ENCODE peak calls at places on chromosomes 12 and 14, in nine cellular contexts. N is foreskin keratinocyte, V is GM06990, P is breast epithelium, Y is suprapubic skin, R is A673, G is progenitor cell of endocrine pancreas, O is bronchial epithelial cell, B is choroid plexus epithelial cell. S is an unnamed sample.

GRCh38 chr12:55899035-55899434 is 28.7 kb downstream of the PYM1 start:
- DNase-seq in B (peak), G (no peak), Y (no peak), V (no peak), P (no peak), N (no peak), R (no peak), O (no peak), S (no peak)

GRCh38 chr12:95966287-95966870 is 23.2 kb downstream of the AMDHD1 start:
- DNase-seq in Y (no peak), B (no peak), V (no peak), O (no peak), P (no peak), R (no peak), G (no peak), N (peak), S (no peak)

GRCh38 chr12:95532851-95533250 is 18.4 kb downstream of the USP44 start:
- DNase-seq in B (peak), N (peak), Y (no peak), G (no peak), P (no peak), R (no peak), O (peak), V (no peak), S (no peak)

GRCh38 chr14:22265319-22266140 is 323.5 kb downstream of the DAD1 start:
- DNase-seq in N (peak), P (no peak), G (no peak), B (peak), Y (no peak), O (peak), V (no peak), R (peak), S (no peak)

GRCh38 chr14:55446127-55446736 is 5.8 kb upstream of the TBPL2 start:
- DNase-seq in N (peak), B (peak), P (no peak), O (peak), V (peak), Y (no peak), R (peak), G (peak), S (no peak)

GRCh38 chr14:88961214-88961613 is 136.8 kb downstream of the TTC8 start:
- DNase-seq in B (no peak), O (no peak), N (no peak), V (no peak), R (no peak), Y (no peak), P (no peak), G (no peak), S (no peak)

GRCh38 chr12:66903782-66904396 is 225.0 kb upstream of the GRIP1 start:
- DNase-seq in Y (no peak), O (no peak), P (no peak), V (no peak), N (no peak), B (peak), R (no peak), G (no peak), S (no peak)

GRCh38 chr12:1573960-1574862 is 20.2 kb downstream of the FBXL14 start:
- DNase-seq in N (no peak), R (no peak), G (no peak), O (no peak), Y (no peak), P (no peak), V (no peak), B (peak), S (no peak)

GRCh38 chr12:6347367-6348338 is 5.8 kb upstream of the TNFRSF1A start:
- DNase-seq in V (no peak), R (no peak), B (peak), G (no peak), N (no peak), O (no peak), P (peak), Y (peak), S (no peak)

DNA sequence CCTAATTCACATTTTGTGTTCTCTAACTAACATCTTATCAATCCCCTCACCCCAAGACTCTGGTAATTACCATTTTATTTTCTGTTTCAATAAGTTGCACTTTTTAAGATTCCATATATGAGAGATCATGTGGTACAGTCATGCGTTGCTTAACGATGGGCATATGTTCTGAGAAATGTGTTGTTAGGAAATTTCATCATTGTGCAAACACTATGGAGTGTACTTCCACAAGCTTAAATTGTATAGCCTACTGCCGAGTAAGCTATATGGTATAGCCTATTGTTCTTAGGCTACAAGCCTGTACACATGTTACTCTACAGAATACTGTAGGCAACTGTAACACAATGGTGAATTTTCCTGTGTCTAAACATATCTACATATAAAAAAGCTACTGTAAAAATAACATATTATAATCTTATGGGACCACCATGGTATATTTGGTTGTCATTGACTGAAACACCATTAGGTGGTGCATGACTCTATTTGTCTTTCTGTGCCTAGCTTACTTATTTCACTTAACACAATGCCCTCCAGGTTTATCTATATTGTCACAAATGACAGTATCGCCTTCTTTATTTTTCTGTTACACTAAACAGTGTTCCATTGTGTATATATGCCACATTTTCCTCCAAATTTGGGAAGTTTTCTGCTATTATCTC is 473.4 kb upstream of the LMO3 start:
- DNase-seq in R (peak), P (no peak), Y (no peak), V (no peak), N (no peak), B (no peak), O (peak), G (no peak), S (no peak)
- TF ChIP-seq CTCF in R (peak), P (no peak), Y (no peak), V (no peak), N (no peak), B (no peak), O (no peak), G (peak), S (peak)

DNA sequence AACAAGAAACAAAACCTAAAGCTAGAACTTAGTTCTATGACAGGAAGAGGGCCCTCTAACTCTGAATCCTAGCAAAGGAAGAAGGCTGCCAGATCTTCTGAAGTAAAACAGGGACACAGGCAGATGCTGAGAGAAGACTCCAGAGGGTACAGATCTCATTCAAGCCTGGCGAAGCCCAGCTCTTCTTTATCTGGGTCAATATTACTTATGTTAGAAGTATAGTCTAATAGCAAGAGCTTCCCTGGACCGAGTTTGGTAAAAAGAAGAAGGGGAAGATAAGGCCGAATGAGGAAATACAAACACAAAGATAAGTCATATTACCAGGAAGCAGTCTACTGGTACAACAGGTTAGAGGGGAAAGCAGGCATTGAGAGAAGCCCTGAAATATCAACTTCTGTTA is 79.9 kb upstream of the CCDC91 start:
- DNase-seq in N (no peak), V (no peak), G (no peak), P (no peak), Y (no peak), O (peak), R (no peak), B (peak), S (no peak)
- TF ChIP-seq CTCF in N (peak), V (no peak), G (no peak), P (no peak), Y (no peak), O (no peak), R (no peak), B (peak), S (no peak)

GRCh38 chr14:64727551-64728071 is 23.4 kb downstream of the PLEKHG3 start:
- DNase-seq in V (no peak), R (no peak), B (no peak), N (no peak), O (no peak), P (no peak), G (no peak), Y (no peak), S (peak)

GRCh38 chr14:64726585-64726890 is 22.3 kb downstream of the PLEKHG3 start:
- DNase-seq in N (peak), R (no peak), G (no peak), B (peak), V (no peak), O (peak), P (no peak), Y (no peak), S (peak)

GRCh38 chr14:64725360-64725815 is 21.2 kb downstream of the PLEKHG3 start:
- DNase-seq in V (no peak), Y (no peak), N (no peak), G (no peak), B (no peak), O (no peak), R (peak), P (no peak), S (peak)

GRCh38 chr14:64724578-64724930 is 20.3 kb downstream of the PLEKHG3 start:
- DNase-seq in Y (no peak), R (no peak), G (no peak), B (no peak), V (no peak), N (no peak), O (no peak), P (no peak), S (peak)

DNA sequence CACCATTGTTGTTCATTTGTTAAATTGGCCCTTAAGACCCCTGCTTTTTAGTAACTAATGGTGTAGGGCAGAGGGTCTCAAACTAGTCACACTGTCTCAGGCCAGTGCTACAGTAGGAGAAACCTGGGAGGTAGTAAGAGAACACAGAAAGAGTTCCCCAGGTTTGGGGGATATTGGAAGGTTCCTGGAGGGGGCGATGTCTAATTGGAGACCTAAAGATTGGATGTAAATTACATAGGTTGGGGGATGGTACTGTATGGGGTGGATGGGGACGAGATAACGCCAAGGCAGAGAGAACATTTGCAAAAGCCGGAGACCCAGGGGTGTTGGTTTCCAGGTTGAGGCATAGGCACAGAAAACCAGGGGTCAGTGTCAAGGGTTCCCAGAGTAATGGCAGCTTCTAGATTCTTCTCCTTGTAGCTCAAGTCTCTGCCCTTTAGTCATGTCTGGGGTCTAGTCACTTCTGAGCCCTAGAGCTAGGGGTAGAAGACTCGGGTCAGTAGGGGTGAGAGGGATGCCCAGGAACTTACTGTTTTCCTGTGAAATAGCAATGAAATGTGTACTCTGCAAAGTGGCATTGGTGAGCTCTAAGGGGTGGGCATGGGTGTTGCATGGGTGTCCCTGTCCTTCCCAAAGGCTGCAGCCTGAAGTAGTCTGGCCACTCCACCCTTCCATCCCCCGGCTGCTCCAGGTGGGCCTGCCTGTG is 21.8 kb downstream of the PLEKHG3 start:
- DNase-seq in V (no peak), R (no peak), G (no peak), N (no peak), P (no peak), B (no peak), Y (peak), O (no peak), S (no peak)
- TF ChIP-seq CTCF in V (no peak), R (peak), G (no peak), N (peak), P (no peak), B (peak), Y (no peak), O (no peak), S (no peak)

GRCh38 chr14:101064121-101064661 is 160.7 kb upstream of the RTL1 start:
- DNase-seq in P (no peak), V (no peak), B (no peak), G (no peak), Y (peak), N (no peak), R (no peak), O (no peak), S (peak)
- TF ChIP-seq CTCF in P (no peak), V (no peak), B (no peak), G (no peak), Y (no peak), N (no peak), R (no peak), O (no peak), S (no peak)

GRCh38 chr14:61561657-61562276 is 133.5 kb upstream of the HIF1A start:
- DNase-seq in O (peak), N (peak), G (no peak), V (no peak), Y (peak), B (peak), R (peak), P (peak), S (no peak)

GRCh38 chr14:61559641-61560201 is 135.6 kb upstream of the HIF1A start:
- DNase-seq in Y (no peak), G (no peak), B (no peak), R (no peak), N (no peak), P (no peak), O (no peak), V (no peak), S (no peak)

GRCh38 chr14:61562321-61563161 is 132.8 kb upstream of the HIF1A start:
- DNase-seq in O (peak), R (no peak), V (no peak), B (peak), P (no peak), G (no peak), Y (no peak), N (peak), S (no peak)

GRCh38 chr14:61560323-61560722 is 135.0 kb upstream of the HIF1A start:
- DNase-seq in O (no peak), P (no peak), Y (no peak), V (no peak), R (no peak), N (no peak), B (peak), G (no peak), S (no peak)

GRCh38 chr14:61561144-61561543 is 134.2 kb upstream of the HIF1A start:
- DNase-seq in N (no peak), B (peak), V (no peak), R (no peak), P (no peak), G (no peak), Y (no peak), O (peak), S (no peak)
- TF ChIP-seq CTCF in N (peak), B (peak), V (no peak), R (no peak), P (no peak), G (no peak), Y (no peak), O (no peak), S (peak)

GRCh38 chr12:112927925-112928324 is 10.3 kb upstream of the OAS3 start:
- DNase-seq in G (no peak), Y (no peak), N (no peak), B (no peak), R (no peak), P (no peak), V (no peak), O (no peak), S (no peak)

GRCh38 chr12:112927475-112927874 is 10.8 kb upstream of the OAS3 start:
- DNase-seq in R (no peak), B (no peak), V (no peak), O (no peak), G (no peak), P (no peak), N (no peak), Y (no peak), S (no peak)

GRCh38 chr12:112929715-112930114 is 8.6 kb upstream of the OAS3 start:
- DNase-seq in R (no peak), O (no peak), Y (no peak), N (no peak), V (no peak), G (no peak), P (no peak), B (no peak), S (no peak)

GRCh38 chr12:112930350-112930749 is 7.9 kb upstream of the OAS3 start:
- DNase-seq in G (no peak), V (no peak), Y (no peak), P (no peak), N (no peak), R (no peak), O (no peak), B (no peak), S (no peak)

DNA sequence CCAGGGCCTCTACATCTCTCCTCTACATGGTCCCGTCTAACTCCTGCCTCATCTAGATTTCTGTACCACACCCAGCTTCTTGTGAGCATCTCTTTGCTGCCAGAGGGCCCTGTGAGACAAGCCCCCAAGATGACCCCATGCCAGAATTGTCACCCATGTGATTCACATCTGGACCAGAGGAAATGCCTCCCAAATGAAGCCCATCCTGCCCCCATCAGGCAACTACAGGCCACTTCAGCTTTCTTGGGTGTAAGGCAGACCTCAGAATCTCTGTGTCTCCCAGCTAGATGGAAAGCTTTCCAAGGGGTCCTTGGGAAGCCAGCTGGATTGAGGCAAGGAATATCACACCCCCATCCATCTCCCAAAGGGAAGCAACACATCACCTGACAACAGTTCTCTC is 9.3 kb upstream of the OAS3 start:
- DNase-seq in V (no peak), N (no peak), B (no peak), O (no peak), G (no peak), P (no peak), Y (no peak), R (no peak), S (no peak)
- TF ChIP-seq CTCF in V (no peak), N (peak), B (peak), O (no peak), G (no peak), P (no peak), Y (no peak), R (peak), S (no peak)

GRCh38 chr12:122854554-122854953 is 19.3 kb downstream of the HIP1R start:
- DNase-seq in G (no peak), V (no peak), R (no peak), N (no peak), P (no peak), Y (no peak), O (no peak), B (no peak), S (no peak)

GRCh38 chr12:122856999-122857671 is 21.9 kb downstream of the HIP1R start:
- DNase-seq in O (no peak), Y (no peak), R (no peak), P (no peak), G (no peak), B (no peak), N (no peak), V (no peak), S (no peak)

GRCh38 chr12:122858171-122858570 is 22.9 kb downstream of the HIP1R start:
- DNase-seq in V (no peak), P (no peak), O (no peak), N (no peak), Y (no peak), R (no peak), G (no peak), B (no peak), S (peak)

GRCh38 chr12:122855071-122855829 is 20.0 kb downstream of the HIP1R start:
- DNase-seq in P (no peak), R (no peak), O (no peak), G (no peak), V (no peak), Y (no peak), N (no peak), B (no peak), S (no peak)

GRCh38 chr12:122855985-122856831 is 21.0 kb downstream of the HIP1R start:
- DNase-seq in Y (no peak), B (no peak), R (no peak), O (no peak), V (no peak), G (no peak), N (no peak), P (no peak), S (no peak)
- TF ChIP-seq CTCF in Y (no peak), B (no peak), R (no peak), O (no peak), V (no peak), G (no peak), N (no peak), P (no peak), S (no peak)

DNA sequence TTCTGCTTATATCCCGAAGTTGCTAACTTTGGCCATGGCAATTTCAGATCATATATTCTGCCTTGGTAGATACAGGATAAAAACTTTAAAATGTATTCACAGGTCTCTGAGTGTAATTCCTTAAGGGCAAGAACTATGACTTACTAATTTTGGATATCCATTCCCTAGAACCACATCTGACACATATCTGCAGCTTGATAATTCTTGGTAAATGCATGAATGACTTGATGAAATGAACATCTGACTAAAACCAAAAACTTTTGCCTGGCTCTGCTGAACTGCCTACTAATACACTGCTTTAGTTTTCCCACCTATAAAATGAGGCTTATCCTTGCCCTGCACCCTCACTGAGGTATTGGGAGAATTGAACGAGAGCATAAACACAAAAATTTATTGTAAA is 32.2 kb downstream of the SLC25A21 start:
- DNase-seq in V (no peak), B (no peak), O (no peak), Y (no peak), G (no peak), N (no peak), P (no peak), R (no peak), S (no peak)
- TF ChIP-seq CTCF in V (no peak), B (no peak), O (no peak), Y (no peak), G (no peak), N (no peak), P (no peak), R (no peak), S (no peak)

GRCh38 chr14:105303949-105304348 is 3.1 kb upstream of the BRF1 start:
- DNase-seq in Y (no peak), P (no peak), R (no peak), G (no peak), B (no peak), N (no peak), O (no peak), V (no peak), S (no peak)
- TF ChIP-seq CTCF in Y (no peak), P (no peak), R (no peak), G (no peak), B (no peak), N (no peak), O (no peak), V (no peak), S (no peak)

S was measured in chondrocyte.